ENCODE peak calls at places on chromosomes 16 and 17, in six cellular contexts. U is astrocyte of the spinal cord, Q is GF-D8, Y is GM20000, S is NB4, T is ELR. C is an unnamed sample.

GRCh38 chr17:45759761-45760160 is 24.4 kb upstream of the CRHR1 start:
- DNase-seq in S (peak), Q (no peak), U (no peak), T (peak), Y (no peak), C (no peak)

GRCh38 chr16:4350365-4350786 is 745 bp downstream of the PAM16 start:
- DNase-seq in U (no peak), Y (no peak), S (no peak), Q (no peak), T (no peak), C (no peak)

GRCh38 chr17:9790889-9791876 is at the start of gene DHRS7C:
- DNase-seq in Q (no peak), U (no peak), Y (no peak), S (no peak), T (no peak), C (no peak)

GRCh38 chr16:79329163-79329521 is 271.4 kb downstream of the MAF start:
- DNase-seq in U (no peak), Y (no peak), T (no peak), Q (no peak), S (peak), C (no peak)

GRCh38 chr16:68760671-68761275 is 23.7 kb downstream of the CDH1 start:
- DNase-seq in Q (no peak), T (peak), Y (peak), S (peak), U (no peak), C (peak)

GRCh38 chr17:69654981-69655581 is 240.6 kb downstream of the MAP2K6 start:
- DNase-seq in Y (no peak), Q (no peak), U (peak), S (no peak), T (peak), C (peak)

GRCh38 chr17:49898547-49899490 is 51.0 kb upstream of the TAC4 start:
- DNase-seq in T (peak), Q (no peak), S (no peak), U (no peak), Y (no peak), C (peak)

GRCh38 chr16:22743401-22743800 is 70.6 kb upstream of the HS3ST2 start:
- DNase-seq in U (no peak), S (peak), T (no peak), Y (no peak), Q (no peak), C (no peak)

GRCh38 chr16:12426122-12426521 is 377.6 kb downstream of the CPPED1 start:
- DNase-seq in S (no peak), T (no peak), Y (no peak), Q (no peak), U (peak), C (no peak)

GRCh38 chr16:5791011-5791410 is 693.4 kb upstream of the EEF2KMT start:
- DNase-seq in Q (no peak), S (no peak), T (no peak), Y (no peak), U (peak), C (no peak)